ENCODE peak calls at places on chromosomes 3 and 15, in six cellular contexts. F is endothelial cell, O is bronchial epithelial cell, X is choroid plexus epithelial cell, D is breast epithelium, V is endothelial cell of umbilical vein. C is an unnamed sample.

GRCh38 chr15:99440551-99441426 is 125.0 kb upstream of the MEF2A start:
- DNase-seq in F (no peak), O (no peak), X (no peak), D (no peak), V (no peak), C (no peak)

GRCh38 chr3:112605285-112605684 is 35.7 kb downstream of the CCDC80 start:
- DNase-seq in F (peak; percentile 29), O (no peak), X (peak; percentile 99), D (no peak), V (peak; percentile 98), C (no peak)

GRCh38 chr15:99504071-99504822 is 61.5 kb upstream of the MEF2A start:
- DNase-seq in F (no peak), O (no peak), X (no peak), D (no peak), V (no peak), C (no peak)

GRCh38 chr3:3089017-3089416 is 21.2 kb downstream of the IL5RA start:
- DNase-seq in F (no peak), O (no peak), X (no peak), D (no peak), V (no peak), C (no peak)

GRCh38 chr3:156109989-156110388 is 10.4 kb upstream of the KCNAB1 start:
- DNase-seq in F (no peak), O (no peak), X (no peak), D (no peak), V (no peak), C (no peak)

GRCh38 chr3:111012388-111013248 is 59.0 kb upstream of the NECTIN3 start:
- DNase-seq in F (peak; percentile 22), O (peak; percentile 37), X (peak; percentile 19), D (no peak), V (no peak), C (peak; percentile 60)

GRCh38 chr15:37100109-37100873 is at the start of gene MEIS2:
- DNase-seq in F (peak; percentile 68), O (peak; percentile 71), X (peak; percentile 95), D (peak; percentile 84), V (peak; percentile 87), C (peak; percentile 85)

GRCh38 chr15:73899197-73900128 is 26.1 kb downstream of the TBC1D21 start:
- DNase-seq in F (no peak), O (no peak), X (peak; percentile 24), D (no peak), V (no peak), C (no peak)

GRCh38 chr3:152269423-152270144 is 855 bp downstream of the MBNL1 start:
- DNase-seq in F (no peak), O (peak; percentile 69), X (peak; percentile 93), D (no peak), V (peak; percentile 82), C (peak; percentile 80)

GRCh38 chr3:89300976-89301375 is 193.6 kb downstream of the EPHA3 start:
- DNase-seq in F (no peak), O (no peak), X (peak; percentile 16), D (no peak), V (no peak), C (no peak)

GRCh38 chr3:31193871-31194270 is 299.4 kb upstream of the GADL1 start:
- DNase-seq in F (no peak), O (no peak), X (peak; percentile 64), D (no peak), V (no peak), C (no peak)

GRCh38 chr3:111913163-111913763 is 54.2 kb downstream of the PHLDB2 start:
- DNase-seq in F (no peak), O (no peak), X (no peak), D (no peak), V (no peak), C (no peak)

GRCh38 chr3:188750625-188751024 is 421.1 kb upstream of the TPRG1 start:
- DNase-seq in F (no peak), O (no peak), X (no peak), D (no peak), V (no peak), C (no peak)

GRCh38 chr3:98906230-98906629 is 4.7 kb upstream of the DCBLD2 start:
- DNase-seq in F (no peak), O (peak; percentile 74), X (peak; percentile 92), D (no peak), V (no peak), C (no peak)

GRCh38 chr15:100680726-100681125 is 78.3 kb downstream of the ASB7 start:
- DNase-seq in F (no peak), O (no peak), X (no peak), D (no peak), V (no peak), C (no peak)

GRCh38 chr3:38028621-38029361 is 651 bp downstream of the PLCD1 start:
- DNase-seq in F (no peak), O (no peak), X (no peak), D (peak; percentile 49), V (no peak), C (no peak)

GRCh38 chr3:172447611-172448579 is at the start of gene GHSR:
- DNase-seq in F (no peak), O (no peak), X (no peak), D (no peak), V (no peak), C (no peak)

GRCh38 chr15:92882697-92883642 is 17.2 kb upstream of the CHD2 start:
- DNase-seq in F (peak; percentile 28), O (no peak), X (no peak), D (no peak), V (no peak), C (no peak)

GRCh38 chr15:63560741-63561448 is 36.3 kb upstream of the FBXL22 start:
- DNase-seq in F (no peak), O (no peak), X (peak; percentile 31), D (no peak), V (no peak), C (no peak)

GRCh38 chr15:57354436-57355123 is 21.7 kb upstream of the CGNL1 start:
- DNase-seq in F (no peak), O (no peak), X (no peak), D (no peak), V (no peak), C (no peak)

GRCh38 chr15:41795996-41796395 is 21.7 kb downstream of the MAPKBP1 start:
- DNase-seq in F (no peak), O (no peak), X (no peak), D (no peak), V (no peak), C (no peak)

GRCh38 chr3:107899996-107900651 is 190.7 kb downstream of the CD47 start:
- DNase-seq in F (no peak), O (peak; percentile 44), X (no peak), D (no peak), V (no peak), C (peak; percentile 31)

GRCh38 chr15:99100245-99101173 is 4.4 kb upstream of the SYNM start:
- DNase-seq in F (peak; percentile 89), O (peak; percentile 46), X (peak; percentile 74), D (peak; percentile 87), V (peak; percentile 59), C (peak; percentile 71)

GRCh38 chr3:46672349-46672695 is 21.2 kb downstream of the ALS2CL start:
- DNase-seq in F (no peak), O (no peak), X (no peak), D (peak; percentile 40), V (no peak), C (no peak)

GRCh38 chr15:96058103-96058851 is 272.2 kb upstream of the NR2F2 start:
- DNase-seq in F (no peak), O (peak; percentile 23), X (no peak), D (no peak), V (no peak), C (no peak)

GRCh38 chr3:141845407-141846049 is 30.9 kb upstream of the ATP1B3 start:
- DNase-seq in F (peak; percentile 25), O (no peak), X (peak; percentile 9), D (no peak), V (no peak), C (no peak)

GRCh38 chr3:71813704-71814103 is 28.8 kb upstream of the PROK2 start:
- DNase-seq in F (no peak), O (no peak), X (no peak), D (no peak), V (no peak), C (no peak)

GRCh38 chr3:123373535-123373987 is 75.3 kb downstream of the ADCY5 start:
- DNase-seq in F (no peak), O (no peak), X (no peak), D (peak; percentile 20), V (no peak), C (no peak)

GRCh38 chr3:123377173-123377740 is 71.6 kb downstream of the ADCY5 start:
- DNase-seq in F (no peak), O (no peak), X (no peak), D (peak; percentile 19), V (no peak), C (no peak)

GRCh38 chr3:123374016-123374415 is 74.9 kb downstream of the ADCY5 start:
- DNase-seq in F (no peak), O (no peak), X (no peak), D (no peak), V (no peak), C (no peak)

GRCh38 chr3:123376451-123377172 is 72.3 kb downstream of the ADCY5 start:
- DNase-seq in F (no peak), O (no peak), X (no peak), D (peak; percentile 46), V (no peak), C (no peak)

GRCh38 chr3:123375014-123375940 is 73.6 kb downstream of the ADCY5 start:
- DNase-seq in F (no peak), O (no peak), X (peak; percentile 15), D (peak; percentile 12), V (no peak), C (no peak)
- TF ChIP-seq CTCF in F (no peak), O (no peak), X (peak; percentile 29), D (no peak), V (no peak), C (no peak)

GRCh38 chr15:62021991-62022600 is 38.2 kb downstream of the VPS13C start:
- DNase-seq in F (no peak), O (no peak), X (peak; percentile 22), D (no peak), V (no peak), C (peak; percentile 14)
- TF ChIP-seq CTCF in F (peak; percentile 60), O (peak; percentile 14), X (peak; percentile 55), D (no peak), V (peak; percentile 25), C (peak; percentile 29)

GRCh38 chr3:159987291-159987711 is 1.3 kb upstream of the IL12A start:
- DNase-seq in F (no peak), O (peak; percentile 46), X (peak; percentile 41), D (no peak), V (no peak), C (peak; percentile 12)
- TF ChIP-seq CTCF in F (no peak), O (peak; percentile 24), X (peak; percentile 47), D (no peak), V (no peak), C (no peak)

GRCh38 chr15:67117356-67117755 is 52.0 kb downstream of the SMAD3 start:
- DNase-seq in F (no peak), O (no peak), X (peak; percentile 66), D (no peak), V (no peak), C (no peak)
- TF ChIP-seq CTCF in F (no peak), O (no peak), X (no peak), D (no peak), V (no peak), C (no peak)

C was measured in MCF 10A.